ENCODE peak calls at places on chromosome 6, in seven cellular contexts. B, P, W, R, Z, K and H are unnamed samples.

GRCh38 chr6:85997206-85997605 is 354.5 kb upstream of the SYNCRIP start:
- DNase-seq in P (no peak), Z (no peak), B (no peak), K (no peak), R (no peak), W (no peak), H (no peak)

GRCh38 chr6:17478223-17478907 is 85.0 kb downstream of the CAP2 start:
- DNase-seq in R (no peak), K (no peak), P (no peak), B (no peak), Z (no peak), W (no peak), H (peak)

GRCh38 chr6:106536863-106537262 is 92.4 kb downstream of the RTN4IP1 start:
- DNase-seq in Z (no peak), W (no peak), P (no peak), B (no peak), K (no peak), R (no peak), H (no peak)

GRCh38 chr6:111657146-111657545 is 51.5 kb upstream of the TRAF3IP2 start:
- DNase-seq in B (no peak), K (no peak), Z (no peak), P (no peak), R (no peak), W (no peak), H (no peak)

GRCh38 chr6:166733900-166734299 is 106.8 kb upstream of the RPS6KA2 start:
- DNase-seq in B (no peak), R (no peak), W (no peak), K (no peak), Z (no peak), P (no peak), H (peak)

GRCh38 chr6:35086636-35087360 is 54.3 kb downstream of the TCP11 start:
- DNase-seq in K (no peak), B (no peak), Z (no peak), P (no peak), R (no peak), W (no peak), H (peak)

GRCh38 chr6:148193063-148193680 is 149.5 kb upstream of the SASH1 start:
- DNase-seq in R (peak), P (no peak), W (no peak), K (no peak), Z (no peak), B (no peak), H (no peak)

GRCh38 chr6:141874930-141875602 is 257.7 kb upstream of the GJE1 start:
- DNase-seq in P (no peak), R (no peak), K (no peak), W (no peak), Z (no peak), B (peak), H (no peak)

GRCh38 chr6:113774122-113774835 is 82.9 kb upstream of the MARCKS start:
- DNase-seq in P (no peak), B (no peak), W (no peak), R (no peak), Z (no peak), K (no peak), H (no peak)

GRCh38 chr6:31768717-31769257 is 6.3 kb downstream of the SAPCD1 start:
- DNase-seq in B (no peak), W (no peak), Z (no peak), R (no peak), K (no peak), P (no peak), H (no peak)

GRCh38 chr6:96841241-96841824 is 4.1 kb upstream of the GPR63 start:
- DNase-seq in P (no peak), W (no peak), Z (no peak), R (no peak), B (no peak), K (no peak), H (no peak)

GRCh38 chr6:41704028-41704427 is 31.4 kb downstream of the TFEB start:
- DNase-seq in K (no peak), B (no peak), Z (no peak), W (no peak), R (no peak), P (no peak), H (no peak)

GRCh38 chr6:79993012-79993910 is 11.2 kb upstream of the TTK start:
- DNase-seq in W (no peak), Z (no peak), B (no peak), R (no peak), K (no peak), P (no peak), H (no peak)

GRCh38 chr6:116363759-116364158 is 7.0 kb upstream of the DSE start:
- DNase-seq in R (no peak), K (no peak), W (no peak), Z (no peak), P (no peak), B (peak), H (no peak)

GRCh38 chr6:130827247-130828149 is at the start of gene SMLR1:
- DNase-seq in R (no peak), K (no peak), P (no peak), Z (no peak), B (no peak), W (no peak), H (no peak)

GRCh38 chr6:139124887-139125672 is 9.8 kb upstream of the HECA start:
- DNase-seq in R (peak), Z (peak), W (peak), B (peak), K (peak), P (no peak), H (peak)

GRCh38 chr6:30981942-30982772 is 1.4 kb upstream of the MUC21 start:
- DNase-seq in Z (peak), K (no peak), B (no peak), W (no peak), R (no peak), P (no peak), H (no peak)

GRCh38 chr6:11615214-11615602 is 77.7 kb downstream of the TMEM170B start:
- DNase-seq in P (no peak), W (no peak), K (no peak), B (no peak), R (no peak), Z (no peak), H (no peak)